ENCODE peak calls at places on chromosomes 16 and 17, in four cellular contexts. B is esophagus muscularis mucosa, T is lung, M is thoracic aorta. D is an unnamed sample.

GRCh38 chr17:49717371-49717841 is 9.6 kb upstream of the SLC35B1 start:
- DNase-seq in B (no peak), T (no peak), M (no peak), D (peak; percentile 31)

GRCh38 chr17:82781894-82782274 is 30.0 kb downstream of the TBCD start:
- DNase-seq in B (no peak), T (peak; percentile 87), M (peak; percentile 32), D (peak; percentile 79)

GRCh38 chr17:28744104-28744801 is 442 bp downstream of the TRAF4 start:
- DNase-seq in B (no peak), T (peak; percentile 50), M (no peak), D (no peak)

GRCh38 chr17:48048321-48049140 is at the start of gene NFE2L1:
- DNase-seq in B (peak; percentile 98), T (peak; percentile 94), M (peak; percentile 74), D (peak; percentile 93)

GRCh38 chr16:87487361-87487924 is 5.4 kb downstream of the ZCCHC14 start:
- DNase-seq in B (no peak), T (peak; percentile 57), M (no peak), D (no peak)

GRCh38 chr17:77654861-77655260 is 303.6 kb upstream of the TNRC6C start:
- DNase-seq in B (no peak), T (no peak), M (no peak), D (no peak)

GRCh38 chr16:61024180-61024900 is 1011.9 kb downstream of the CDH8 start:
- DNase-seq in B (no peak), T (no peak), M (no peak), D (no peak)

GRCh38 chr16:57958544-57958943 is 12.4 kb downstream of the CNGB1 start:
- DNase-seq in B (no peak), T (no peak), M (no peak), D (no peak)

GRCh38 chr16:52546291-52546941 is 527 bp downstream of the TOX3 start:
- DNase-seq in B (peak; percentile 39), T (no peak), M (no peak), D (peak; percentile 6)

GRCh38 chr16:50152386-50152806 is 710 bp upstream of the TENT4B start:
- DNase-seq in B (no peak), T (peak; percentile 40), M (no peak), D (no peak)

GRCh38 chr16:49756971-49757743 is 98.8 kb downstream of the ZNF423 start:
- DNase-seq in B (no peak), T (no peak), M (no peak), D (no peak)

GRCh38 chr16:74449470-74449869 is 28.2 kb upstream of the CLEC18B start:
- DNase-seq in B (no peak), T (no peak), M (no peak), D (no peak)

GRCh38 chr17:61402978-61403845 is 3.6 kb downstream of the TBX2 start:
- DNase-seq in B (no peak), T (no peak), M (no peak), D (no peak)

GRCh38 chr16:70383421-70383960 is 36.8 kb downstream of the DDX19A start:
- DNase-seq in B (no peak), T (no peak), M (no peak), D (no peak)

GRCh38 chr16:58684001-58684353 is 593 bp downstream of the SLC38A7 start:
- DNase-seq in B (no peak), T (no peak), M (no peak), D (no peak)

GRCh38 chr17:34242553-34242952 is 12.5 kb upstream of the CCL2 start:
- DNase-seq in B (no peak), T (no peak), M (no peak), D (no peak)

GRCh38 chr16:48317614-48318013 is 67.6 kb downstream of the SIAH1 start:
- DNase-seq in B (no peak), T (no peak), M (no peak), D (no peak)

GRCh38 chr16:23374721-23375120 is 72.6 kb downstream of the SCNN1B start:
- DNase-seq in B (no peak), T (peak; percentile 55), M (no peak), D (no peak)

GRCh38 chr16:71440669-71441347 is 1.0 kb downstream of the TLE7 start:
- DNase-seq in B (no peak), T (no peak), M (no peak), D (no peak)

GRCh38 chr16:31513126-31513525 is 4.9 kb upstream of the RUSF1 start:
- DNase-seq in B (no peak), T (no peak), M (no peak), D (no peak)

GRCh38 chr16:24583494-24583893 is 44.1 kb downstream of the RBBP6 start:
- DNase-seq in B (no peak), T (no peak), M (no peak), D (no peak)

GRCh38 chr16:24577167-24577566 is 37.8 kb downstream of the RBBP6 start:
- DNase-seq in B (no peak), T (no peak), M (no peak), D (no peak)

DNA sequence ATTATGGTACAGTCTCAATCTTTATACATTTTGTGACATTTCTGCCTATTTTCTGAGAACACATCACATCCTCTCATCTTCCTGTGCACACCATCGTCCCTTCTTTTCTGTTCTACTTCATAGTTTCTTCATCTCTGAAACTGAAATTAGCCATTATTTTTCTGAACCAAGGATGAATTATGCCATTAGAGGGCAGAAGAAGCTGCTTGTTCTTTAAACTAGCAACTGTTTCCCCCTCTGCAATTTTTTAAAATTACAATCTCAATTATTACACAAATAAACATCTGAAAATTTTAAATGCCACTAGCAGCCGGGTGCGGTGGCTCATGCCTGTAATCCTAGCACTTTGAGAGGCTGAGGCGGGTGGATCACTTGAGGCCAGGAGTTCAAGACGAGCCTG is 41.3 kb downstream of the RBBP6 start:
- DNase-seq in B (no peak), T (no peak), M (no peak), D (no peak)
- TF ChIP-seq CTCF in B (peak; percentile 54), T (no peak), M (peak; percentile 43), D (no peak)

GRCh38 chr16:80459331-80459777 is 81.4 kb upstream of the DYNLRB2 start:
- DNase-seq in B (no peak), T (no peak), M (no peak), D (peak; percentile 29)
- H3K36me3 ChIP-seq in B (no peaks in the 10 kb centered on the region), T (no peaks in the 10 kb centered on the region), M (no peaks in the 10 kb centered on the region), D (no peaks in the 10 kb centered on the region)

GRCh38 chr17:40862985-40863733 is 3.9 kb downstream of the KRT12 start:
- DNase-seq in B (no peak), T (no peak), M (no peak), D (no peak)
- TF ChIP-seq CTCF in B (peak; percentile 3), T (no peak), M (no peak), D (no peak)

DNA sequence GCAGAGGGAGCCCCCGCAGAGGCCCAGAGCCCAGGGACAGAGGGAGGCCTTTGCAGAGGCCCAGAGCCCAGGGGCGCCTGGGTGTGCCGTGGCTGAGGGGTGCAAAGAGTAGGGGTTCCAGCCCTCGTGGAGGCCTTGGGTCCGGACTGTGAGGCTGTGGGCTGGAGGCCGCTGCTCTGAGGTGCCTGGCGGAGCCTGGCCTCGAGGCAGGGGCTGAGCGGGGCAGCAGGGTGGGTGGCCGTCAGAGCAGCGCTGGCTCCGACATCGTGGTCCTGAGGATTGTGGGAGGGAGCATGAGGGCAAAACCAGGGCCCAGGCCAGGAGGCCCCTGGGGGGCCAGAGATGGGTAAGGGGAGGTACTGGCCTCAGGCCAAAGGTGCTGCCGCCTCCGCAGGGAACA is 33.4 kb downstream of the TSC2 start:
- DNase-seq in B (no peak), T (no peak), M (no peak), D (no peak)
- H3K36me3 ChIP-seq in B (peaks cover 18% of the 10 kb centered on the region), T (peaks cover 83% of the 10 kb centered on the region), M (peaks cover 16% of the 10 kb centered on the region), D (peaks cover 100% of the 10 kb centered on the region)

GRCh38 chr16:65525743-65526142 is 403.9 kb upstream of the CDH11 start:
- DNase-seq in B (no peak), T (no peak), M (no peak), D (no peak)
- TF ChIP-seq CTCF in B (no peak), T (no peak), M (no peak), D (no peak)

GRCh38 chr16:1640261-1640956 is 28.2 kb downstream of the CRAMP1 start:
- DNase-seq in B (no peak), T (no peak), M (no peak), D (no peak)
- H3K36me3 ChIP-seq in B (peaks cover 57% of the 10 kb centered on the region), T (peaks cover 58% of the 10 kb centered on the region), M (peaks cover 58% of the 10 kb centered on the region), D (peaks cover 7% of the 10 kb centered on the region)

GRCh38 chr16:55948230-55948629 is 73.1 kb upstream of the CES5A start:
- DNase-seq in B (peak; percentile 29), T (no peak), M (no peak), D (no peak)
- TF ChIP-seq CTCF in B (no peak), T (no peak), M (no peak), D (no peak)

GRCh38 chr16:29025735-29026134 is 40.9 kb downstream of the LAT start:
- DNase-seq in B (no peak), T (no peak), M (no peak), D (no peak)

GRCh38 chr16:29024280-29024679 is 39.4 kb downstream of the LAT start:
- DNase-seq in B (no peak), T (no peak), M (no peak), D (no peak)

GRCh38 chr16:29022196-29022595 is 37.3 kb downstream of the LAT start:
- DNase-seq in B (no peak), T (no peak), M (no peak), D (no peak)

GRCh38 chr16:29023279-29024278 is 38.7 kb downstream of the LAT start:
- DNase-seq in B (no peak), T (no peak), M (no peak), D (no peak)

GRCh38 chr16:29025218-29025617 is 40.4 kb downstream of the LAT start:
- DNase-seq in B (no peak), T (no peak), M (no peak), D (no peak)
- H3K36me3 ChIP-seq in B (no peaks in the 10 kb centered on the region), T (no peaks in the 10 kb centered on the region), M (no peaks in the 10 kb centered on the region), D (no peaks in the 10 kb centered on the region)